ENCODE peak calls at places on chromosomes 7 and 10, in eight cellular contexts. K is GM12891; V is right lobe of liver; L is H4; A is activated T-cell treated with anti-CD3 and anti-CD28 coated beads, Interleukin-2, amount 50 U/mL, for 48 hours; W is MM.1S; Z is heart left ventricle; I is lung. P is an unnamed sample.
A peak's percentile ranks its signal among the peaks of the same experiment; 100 is the strongest.

GRCh38 chr10:118692911-118693310 is 61.9 kb downstream of the CACUL1 start:
- DNase-seq in L (no peak), K (no peak), Z (no peak), W (no peak), V (no peak), A (no peak), I (no peak), P (no peak)

GRCh38 chr10:127125331-127125730 is 71.1 kb downstream of the INSYN2A start:
- DNase-seq in K (no peak), I (no peak), Z (no peak), A (no peak), W (no peak), L (no peak), V (no peak), P (peak; percentile 40)

GRCh38 chr10:58796834-58797233 is 284.2 kb downstream of the BICC1 start:
- DNase-seq in V (no peak), I (no peak), W (no peak), A (no peak), Z (no peak), L (no peak), K (no peak), P (no peak)

GRCh38 chr10:60123172-60123571 is 216.8 kb upstream of the CCDC6 start:
- DNase-seq in I (no peak), W (no peak), K (no peak), Z (no peak), A (no peak), V (no peak), L (no peak), P (no peak)

GRCh38 chr10:99292159-99292558 is 37.0 kb upstream of the CNNM1 start:
- DNase-seq in V (no peak), W (no peak), K (no peak), A (no peak), I (no peak), L (peak; percentile 15), Z (no peak), P (no peak)

GRCh38 chr7:40717242-40717641 is 582.4 kb downstream of the SUGCT start:
- DNase-seq in Z (peak; percentile 68), V (no peak), A (peak; percentile 20), I (peak; percentile 33), W (peak; percentile 68), K (no peak), L (peak; percentile 98), P (peak; percentile 4)

GRCh38 chr10:62831346-62831745 is 15.2 kb upstream of the EGR2 start:
- DNase-seq in A (no peak), V (no peak), Z (no peak), I (no peak), L (no peak), K (no peak), W (no peak), P (no peak)

GRCh38 chr10:52551036-52551435 is 221.5 kb downstream of the MBL2 start:
- DNase-seq in I (no peak), Z (no peak), A (no peak), K (no peak), V (no peak), L (no peak), W (no peak), P (no peak)

GRCh38 chr7:70762697-70763096 is 369.2 kb upstream of the GALNT17 start:
- DNase-seq in A (no peak), W (no peak), I (no peak), L (no peak), V (no peak), K (no peak), Z (no peak), P (no peak)

GRCh38 chr10:86206216-86206615 is 160.4 kb downstream of the GRID1 start:
- DNase-seq in V (no peak), A (no peak), Z (no peak), I (no peak), L (no peak), K (no peak), W (no peak), P (no peak)

GRCh38 chr10:112962343-112962742 is 12.3 kb downstream of the TCF7L2 start:
- DNase-seq in A (no peak), I (no peak), K (no peak), Z (no peak), W (no peak), L (no peak), V (no peak), P (no peak)

GRCh38 chr10:87054373-87055295 is 34.5 kb downstream of the FAM25A start:
- DNase-seq in L (no peak), V (no peak), Z (no peak), A (no peak), W (no peak), K (no peak), I (no peak), P (no peak)

GRCh38 chr7:158252081-158252836 is 335.4 kb downstream of the PTPRN2 start:
- DNase-seq in I (no peak), L (no peak), Z (peak; percentile 1), V (no peak), W (no peak), K (no peak), A (no peak), P (no peak)

GRCh38 chr10:21726601-21727295 is 192.7 kb downstream of the MLLT10 start:
- DNase-seq in K (no peak), V (no peak), L (no peak), Z (no peak), W (no peak), I (no peak), A (no peak), P (no peak)

GRCh38 chr7:136714062-136714461 is 154.4 kb upstream of the CHRM2 start:
- DNase-seq in K (no peak), L (no peak), W (no peak), V (no peak), A (no peak), Z (no peak), I (no peak), P (no peak)

GRCh38 chr7:33392143-33392542 is 262.8 kb downstream of the BBS9 start:
- DNase-seq in V (no peak), L (no peak), A (no peak), I (no peak), W (no peak), Z (no peak), K (no peak), P (peak; percentile 93)

GRCh38 chr7:115086146-115086841 is 164.4 kb downstream of the MDFIC start:
- DNase-seq in A (no peak), K (no peak), V (no peak), L (no peak), I (no peak), W (no peak), Z (no peak), P (no peak)

GRCh38 chr7:123494193-123494796 is 40.1 kb downstream of the IQUB start:
- DNase-seq in W (peak; percentile 69), K (no peak), L (no peak), Z (no peak), A (no peak), V (no peak), I (no peak), P (peak; percentile 29)

GRCh38 chr7:93414574-93414973 is 159.9 kb downstream of the CALCR start:
- DNase-seq in K (no peak), I (no peak), Z (no peak), V (no peak), A (no peak), L (no peak), W (peak; percentile 32), P (no peak)

GRCh38 chr10:71584902-71585578 is 134.5 kb downstream of the C10orf105 start:
- DNase-seq in K (no peak), A (no peak), V (no peak), I (no peak), L (no peak), Z (no peak), W (no peak), P (no peak)